ENCODE peak calls at places on chromosomes 11 and 22, in ten cellular contexts. Z, J, B, G, D, X, I, N, O and C are unnamed samples.

GRCh38 chr11:73623651-73624050 is 22.7 kb upstream of the PLEKHB1 start:
- DNase-seq in Z (no peak), J (no peak), B (no peak), G (no peak), D (no peak), X (no peak), I (no peak), N (no peak), O (no peak), C (no peak)

GRCh38 chr11:130478204-130478701 is 29.8 kb downstream of the ADAMTS15 start:
- DNase-seq in Z (peak), J (peak), B (peak), G (peak), D (no peak), X (peak), I (no peak), N (peak), O (no peak), C (peak)

GRCh38 chr11:130031056-130031455 is 28.4 kb upstream of the PRDM10 start:
- DNase-seq in Z (no peak), J (no peak), B (no peak), G (no peak), D (no peak), X (no peak), I (no peak), N (no peak), O (no peak), C (no peak)

GRCh38 chr22:47495102-47495501 is 732.7 kb downstream of the TBC1D22A start:
- DNase-seq in Z (no peak), J (no peak), B (no peak), G (no peak), D (no peak), X (no peak), I (no peak), N (no peak), O (no peak), C (no peak)

GRCh38 chr11:114081641-114082414 is 22.3 kb downstream of the ZBTB16 start:
- DNase-seq in Z (peak), J (no peak), B (no peak), G (no peak), D (no peak), X (no peak), I (no peak), N (no peak), O (no peak), C (no peak)

GRCh38 chr11:45150943-45151342 is 4.5 kb downstream of the PRDM11 start:
- DNase-seq in Z (peak), J (no peak), B (no peak), G (no peak), D (no peak), X (no peak), I (no peak), N (no peak), O (no peak), C (no peak)

GRCh38 chr11:7892751-7893356 is 38.2 kb downstream of the OR10A6 start:
- DNase-seq in Z (no peak), J (no peak), B (no peak), G (peak), D (peak), X (peak), I (peak), N (no peak), O (no peak), C (no peak)

GRCh38 chr11:115499241-115499799 is 4.9 kb downstream of the CADM1 start:
- DNase-seq in Z (no peak), J (no peak), B (no peak), G (no peak), D (no peak), X (peak), I (no peak), N (no peak), O (no peak), C (no peak)

GRCh38 chr11:40290031-40290650 is 1169.3 kb downstream of the LRRC4C start:
- DNase-seq in Z (no peak), J (no peak), B (no peak), G (no peak), D (no peak), X (no peak), I (no peak), N (no peak), O (no peak), C (no peak)

DNA sequence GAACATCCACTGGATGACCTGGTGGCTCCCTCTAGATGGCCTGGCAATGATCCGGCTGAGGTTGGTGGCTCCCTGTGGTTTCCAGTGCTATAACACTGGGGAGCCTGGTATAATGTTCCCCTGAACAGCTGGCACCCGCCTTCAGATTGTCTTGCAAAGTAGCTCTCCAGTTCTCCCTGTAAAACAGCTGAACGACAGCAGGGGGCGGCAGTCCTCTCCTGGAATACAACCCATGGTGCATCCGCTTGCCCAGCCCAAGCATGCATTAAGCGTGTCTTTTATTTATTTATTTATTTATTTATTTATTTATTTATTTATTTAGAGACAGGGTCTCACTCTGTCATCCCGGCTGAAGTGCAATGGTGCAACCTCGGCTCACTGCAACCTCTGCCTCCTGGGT is 258.9 kb downstream of the BUD13 start:
- DNase-seq in Z (no peak), J (no peak), B (no peak), G (peak), D (peak), X (no peak), I (peak), N (peak), O (no peak), C (no peak)
- TF ChIP-seq CTCF in Z (no peak), J (no peak), B (no peak), G (peak), D (peak), X (peak), I (peak), N (no peak), O (peak), C (no peak)

GRCh38 chr11:810040-810567 is 337 bp downstream of the RPLP2 start:
- DNase-seq in Z (no peak), J (no peak), B (no peak), G (no peak), D (no peak), X (no peak), I (no peak), N (no peak), O (no peak), C (no peak)
- TF ChIP-seq EP300 in Z (no peak), J (no peak), B (no peak), G (no peak), D (no peak), X (no peak), I (no peak), N (no peak), O (no peak), C (no peak)

DNA sequence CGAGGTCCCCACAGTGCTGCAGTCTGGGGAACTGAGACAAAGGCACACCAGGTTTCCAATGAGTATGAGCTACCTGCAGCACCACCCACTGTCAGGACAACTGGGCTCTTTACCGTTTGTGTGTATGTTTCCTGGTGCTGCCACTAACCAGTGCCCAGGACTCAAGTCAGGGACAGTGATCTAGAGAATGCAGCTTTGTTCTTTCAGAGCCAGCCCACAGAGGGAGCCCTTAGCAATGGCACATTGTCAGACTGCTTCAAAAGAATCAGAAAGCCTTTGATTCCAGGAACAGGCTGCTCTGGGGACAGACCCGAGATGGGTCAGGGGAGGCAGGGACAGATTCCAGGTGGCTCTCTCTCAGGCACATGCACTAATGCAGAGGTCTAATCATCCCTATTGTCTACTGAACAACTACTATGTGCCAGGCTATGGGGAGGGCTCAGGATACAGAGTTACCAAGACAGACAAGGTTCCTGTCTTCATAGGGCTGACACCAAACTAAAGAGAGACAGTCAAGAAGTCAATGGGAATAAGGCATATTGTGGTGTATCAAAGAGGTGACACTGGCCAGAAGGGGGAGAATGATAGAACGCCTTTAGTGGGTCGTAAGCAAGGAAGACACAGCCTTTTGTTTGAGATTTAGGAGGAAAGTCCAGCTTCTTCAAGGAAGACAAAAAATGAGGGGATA is 103.7 kb downstream of the VPREB1 start:
- DNase-seq in Z (no peak), J (no peak), B (no peak), G (peak), D (no peak), X (no peak), I (peak), N (no peak), O (no peak), C (no peak)
- TF ChIP-seq CTCF in Z (no peak), J (no peak), B (no peak), G (no peak), D (peak), X (no peak), I (peak), N (no peak), O (no peak), C (no peak)

GRCh38 chr11:65078151-65078550 is 5.7 kb downstream of the CDCA5 start:
- DNase-seq in Z (no peak), J (no peak), B (peak), G (peak), D (peak), X (peak), I (peak), N (peak), O (no peak), C (no peak)

GRCh38 chr11:65071907-65072630 is 11.8 kb downstream of the CDCA5 start:
- DNase-seq in Z (no peak), J (no peak), B (no peak), G (no peak), D (no peak), X (no peak), I (no peak), N (no peak), O (no peak), C (no peak)

GRCh38 chr11:65072631-65072966 is 11.2 kb downstream of the CDCA5 start:
- DNase-seq in Z (no peak), J (no peak), B (no peak), G (no peak), D (no peak), X (no peak), I (no peak), N (no peak), O (no peak), C (no peak)

GRCh38 chr11:65078786-65079342 is 5.0 kb downstream of the CDCA5 start:
- DNase-seq in Z (no peak), J (no peak), B (no peak), G (no peak), D (no peak), X (peak), I (no peak), N (no peak), O (no peak), C (no peak)

DNA sequence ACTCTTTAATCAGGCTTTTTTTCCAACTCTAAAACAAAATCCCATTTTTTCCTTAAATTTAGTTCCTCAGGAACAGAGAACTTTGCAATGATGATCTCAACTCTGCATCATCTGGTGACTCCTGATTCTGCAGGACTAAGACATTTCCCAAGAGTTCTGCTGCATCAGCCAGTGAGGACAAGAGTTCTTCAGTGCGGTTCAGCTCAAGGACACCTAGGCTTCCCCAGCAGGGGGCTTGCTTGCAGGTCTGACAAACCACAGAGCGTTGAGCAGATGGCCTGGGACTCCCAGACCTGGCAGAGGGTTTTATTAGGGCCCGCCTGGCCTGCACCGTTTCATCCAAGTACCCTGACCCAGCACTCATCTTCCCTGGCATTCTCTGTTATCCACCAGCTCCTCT is 6.4 kb downstream of the CDCA5 start:
- DNase-seq in Z (no peak), J (no peak), B (no peak), G (peak), D (no peak), X (peak), I (no peak), N (no peak), O (no peak), C (no peak)
- TF ChIP-seq EP300 in Z (no peak), J (no peak), B (no peak), G (no peak), D (no peak), X (no peak), I (no peak), N (no peak), O (no peak), C (no peak)

DNA sequence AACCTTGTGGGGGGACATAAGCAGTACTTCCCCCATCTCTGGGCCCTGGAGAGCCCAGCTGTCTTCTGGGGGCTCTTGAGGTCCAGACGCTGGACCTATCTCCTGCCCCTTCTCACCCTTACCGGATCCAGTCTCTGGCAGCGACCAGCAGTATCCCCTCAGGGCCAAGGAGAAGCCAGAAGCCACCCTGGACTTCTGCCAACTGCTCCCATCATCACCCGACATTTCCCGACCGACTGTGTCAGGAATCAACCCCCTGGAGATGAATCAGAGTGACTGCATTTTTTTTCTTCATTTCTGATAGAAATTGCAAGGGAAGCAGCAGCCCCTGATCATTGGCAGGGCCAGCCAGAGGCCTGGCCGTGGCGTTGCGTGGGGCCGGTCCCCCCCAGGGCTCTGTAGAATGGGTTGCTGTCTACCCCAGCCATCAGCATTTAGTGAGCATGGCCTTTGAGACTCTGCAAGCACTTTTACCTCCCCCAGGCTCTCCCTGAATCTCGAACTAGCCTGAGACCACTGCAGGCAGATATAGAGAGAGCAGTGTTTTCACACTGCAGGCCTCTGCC is 5.2 kb upstream of the LIF start:
- DNase-seq in Z (no peak), J (no peak), B (no peak), G (no peak), D (no peak), X (peak), I (no peak), N (no peak), O (no peak), C (no peak)
- TF ChIP-seq CTCF in Z (no peak), J (no peak), B (no peak), G (no peak), D (no peak), X (no peak), I (no peak), N (no peak), O (no peak), C (no peak)

GRCh38 chr11:14454861-14455632 is 44.6 kb downstream of the COPB1 start:
- DNase-seq in Z (no peak), J (no peak), B (no peak), G (peak), D (peak), X (peak), I (peak), N (no peak), O (no peak), C (no peak)
- TF ChIP-seq EP300 in Z (no peak), J (no peak), B (no peak), G (no peak), D (no peak), X (no peak), I (no peak), N (no peak), O (no peak), C (no peak)

GRCh38 chr11:95140397-95141030 is 50.9 kb downstream of the ENDOD1 start:
- DNase-seq in Z (no peak), J (no peak), B (no peak), G (no peak), D (peak), X (no peak), I (no peak), N (no peak), O (no peak), C (no peak)

GRCh38 chr11:95135155-95135554 is 45.5 kb downstream of the ENDOD1 start:
- DNase-seq in Z (no peak), J (no peak), B (peak), G (no peak), D (no peak), X (no peak), I (no peak), N (no peak), O (no peak), C (no peak)

GRCh38 chr11:95137299-95137698 is 47.7 kb downstream of the ENDOD1 start:
- DNase-seq in Z (no peak), J (no peak), B (no peak), G (no peak), D (no peak), X (no peak), I (no peak), N (no peak), O (no peak), C (no peak)

GRCh38 chr11:95135880-95136279 is 46.2 kb downstream of the ENDOD1 start:
- DNase-seq in Z (no peak), J (no peak), B (no peak), G (no peak), D (no peak), X (no peak), I (no peak), N (no peak), O (no peak), C (no peak)

GRCh38 chr11:95138448-95138847 is 48.8 kb downstream of the ENDOD1 start:
- DNase-seq in Z (no peak), J (no peak), B (no peak), G (no peak), D (no peak), X (no peak), I (no peak), N (no peak), O (no peak), C (no peak)
- TF ChIP-seq CTCF in Z (no peak), J (peak), B (no peak), G (no peak), D (peak), X (peak), I (peak), N (no peak), O (peak), C (no peak)

DNA sequence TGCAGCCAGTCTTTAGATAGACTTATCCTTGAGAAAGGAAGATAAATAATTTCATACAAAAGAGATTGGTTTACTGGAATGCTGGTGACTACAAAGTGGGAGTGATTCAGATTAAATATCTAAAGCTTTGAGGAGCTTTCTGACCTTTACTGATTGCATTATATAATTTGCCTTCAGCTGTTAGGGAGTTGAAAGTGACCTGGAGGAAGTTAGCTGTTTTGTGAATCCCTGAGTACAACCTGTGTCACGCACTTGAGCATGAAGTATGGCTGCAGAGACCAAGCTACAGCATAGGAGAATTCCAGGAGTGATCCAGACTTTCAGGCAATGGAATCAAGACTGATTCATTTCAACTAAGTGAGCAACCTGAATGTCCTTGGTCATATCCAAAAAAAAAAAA is 1848.3 kb upstream of the RAG2 start:
- DNase-seq in Z (no peak), J (no peak), B (no peak), G (no peak), D (no peak), X (no peak), I (no peak), N (no peak), O (no peak), C (no peak)
- TF ChIP-seq EP300 in Z (no peak), J (no peak), B (no peak), G (no peak), D (no peak), X (no peak), I (no peak), N (no peak), O (no peak), C (no peak)